ENCODE peak calls at places on chromosome 7, in seven cellular contexts. Q is uterus, C is transverse colon, K is GM12878, L is stomach, E is Panc1, S is fibroblast of lung. M is an unnamed sample.
A peak's percentile ranks its signal among the peaks of the same experiment; 100 is the strongest.

GRCh38 chr7:135121868-135122267 is 26.0 kb upstream of the TMEM140 start:
- DNase-seq in Q (no peak), C (no peak), K (no peak), L (no peak), E (no peak), S (no peak), M (peak; percentile 15)

GRCh38 chr7:24756989-24757798 is at the start of gene GSDME:
- DNase-seq in Q (peak; percentile 62), C (peak; percentile 38), K (no peak), L (peak; percentile 46), E (no peak), S (peak; percentile 68), M (peak; percentile 50)

GRCh38 chr7:81154565-81154964 is 235.7 kb upstream of the SEMA3C start:
- DNase-seq in Q (no peak), C (no peak), K (no peak), L (no peak), E (no peak), S (peak; percentile 44), M (no peak)

GRCh38 chr7:106840342-106840741 is 24.7 kb upstream of the PIK3CG start:
- DNase-seq in Q (no peak), C (no peak), K (no peak), L (no peak), E (no peak), S (peak; percentile 87), M (peak; percentile 42)

GRCh38 chr7:44338600-44338999 is 13.2 kb upstream of the CAMK2B start:
- DNase-seq in Q (no peak), C (no peak), K (no peak), L (no peak), E (no peak), S (no peak), M (no peak)

GRCh38 chr7:114925443-114925842 is 3.5 kb downstream of the MDFIC start:
- DNase-seq in Q (no peak), C (no peak), K (no peak), L (no peak), E (no peak), S (no peak), M (no peak)

GRCh38 chr7:610531-611280 is 91.1 kb upstream of the PDGFA start:
- DNase-seq in Q (peak; percentile 66), C (no peak), K (no peak), L (no peak), E (no peak), S (peak; percentile 11), M (no peak)

GRCh38 chr7:52639981-52640380 is 395.5 kb upstream of the POM121L12 start:
- DNase-seq in Q (no peak), C (no peak), K (no peak), L (no peak), E (no peak), S (peak; percentile 93), M (peak; percentile 80)

GRCh38 chr7:81618400-81619014 is 151.3 kb downstream of the HGF start:
- DNase-seq in Q (no peak), C (no peak), K (no peak), L (no peak), E (no peak), S (peak; percentile 96), M (no peak)

GRCh38 chr7:92761391-92762098 is 74.8 kb downstream of the CDK6 start:
- DNase-seq in Q (no peak), C (no peak), K (no peak), L (no peak), E (no peak), S (no peak), M (no peak)

GRCh38 chr7:99975782-99976521 is at the start of gene AZGP1:
- DNase-seq in Q (no peak), C (peak; percentile 41), K (no peak), L (peak; percentile 59), E (no peak), S (no peak), M (no peak)

GRCh38 chr7:28068811-28069216 is 111.8 kb downstream of the JAZF1 start:
- DNase-seq in Q (no peak), C (no peak), K (no peak), L (no peak), E (no peak), S (no peak), M (no peak)

GRCh38 chr7:43278088-43278644 is 165.7 kb downstream of the HECW1 start:
- DNase-seq in Q (no peak), C (no peak), K (no peak), L (no peak), E (no peak), S (peak; percentile 21), M (no peak)

GRCh38 chr7:22665816-22666375 is 61.1 kb upstream of the IL6 start:
- DNase-seq in Q (no peak), C (no peak), K (no peak), L (no peak), E (no peak), S (no peak), M (no peak)

GRCh38 chr7:131293018-131293417 is 34.7 kb upstream of the MKLN1 start:
- DNase-seq in Q (no peak), C (no peak), K (no peak), L (no peak), E (no peak), S (peak; percentile 73), M (no peak)

GRCh38 chr7:151518781-151519044 is 982 bp downstream of the RHEB start:
- DNase-seq in Q (no peak), C (no peak), K (no peak), L (no peak), E (no peak), S (no peak), M (peak; percentile 15)

GRCh38 chr7:90530263-90530662 is 60.8 kb downstream of the PTTG1IP2 start:
- DNase-seq in Q (no peak), C (no peak), K (no peak), L (no peak), E (no peak), S (peak; percentile 67), M (no peak)

GRCh38 chr7:79137942-79138341 is 315.5 kb downstream of the MAGI2 start:
- DNase-seq in Q (no peak), C (no peak), K (no peak), L (no peak), E (no peak), S (peak; percentile 39), M (no peak)

GRCh38 chr7:133489906-133490305 is 237.0 kb downstream of the EXOC4 start:
- DNase-seq in Q (no peak), C (no peak), K (no peak), L (no peak), E (no peak), S (no peak), M (no peak)

GRCh38 chr7:152076940-152077933 is 51.8 kb downstream of the GALNT11 start:
- DNase-seq in Q (no peak), C (no peak), K (no peak), L (no peak), E (no peak), S (peak; percentile 22), M (no peak)

GRCh38 chr7:148108381-148108780 is 482.2 kb upstream of the C7orf33 start:
- DNase-seq in Q (no peak), C (no peak), K (no peak), L (no peak), E (no peak), S (no peak), M (no peak)

DNA sequence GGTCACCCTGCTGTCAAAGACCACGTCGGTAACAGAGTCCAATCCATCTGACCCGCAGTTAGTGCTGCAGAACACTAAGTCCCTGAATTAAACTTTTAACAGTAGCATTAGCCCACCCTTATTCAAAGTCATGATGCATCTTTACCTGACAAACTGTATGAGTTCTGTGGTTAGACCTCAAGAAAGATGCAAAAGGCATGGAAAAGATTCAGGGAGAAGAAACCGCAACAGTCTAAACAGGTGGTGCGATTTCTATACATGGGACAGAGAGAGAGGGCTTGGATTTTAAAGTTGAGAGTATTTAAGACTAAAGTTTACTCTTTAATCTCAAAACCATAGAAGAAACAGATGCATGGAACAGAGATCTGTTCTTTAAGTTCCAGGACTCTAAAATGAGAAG is 103.3 kb upstream of the NFE2L3 start:
- DNase-seq in Q (no peak), C (no peak), K (no peak), L (no peak), E (no peak), S (no peak), M (no peak)
- H3K27me3 ChIP-seq in Q (no peaks in the 10 kb centered on the region), C (peaks cover 8% of the 10 kb centered on the region), K (no peaks in the 10 kb centered on the region), L (no peaks in the 10 kb centered on the region), E (peaks cover 14% of the 10 kb centered on the region), S (no peaks in the 10 kb centered on the region), M (no peaks in the 10 kb centered on the region)

DNA sequence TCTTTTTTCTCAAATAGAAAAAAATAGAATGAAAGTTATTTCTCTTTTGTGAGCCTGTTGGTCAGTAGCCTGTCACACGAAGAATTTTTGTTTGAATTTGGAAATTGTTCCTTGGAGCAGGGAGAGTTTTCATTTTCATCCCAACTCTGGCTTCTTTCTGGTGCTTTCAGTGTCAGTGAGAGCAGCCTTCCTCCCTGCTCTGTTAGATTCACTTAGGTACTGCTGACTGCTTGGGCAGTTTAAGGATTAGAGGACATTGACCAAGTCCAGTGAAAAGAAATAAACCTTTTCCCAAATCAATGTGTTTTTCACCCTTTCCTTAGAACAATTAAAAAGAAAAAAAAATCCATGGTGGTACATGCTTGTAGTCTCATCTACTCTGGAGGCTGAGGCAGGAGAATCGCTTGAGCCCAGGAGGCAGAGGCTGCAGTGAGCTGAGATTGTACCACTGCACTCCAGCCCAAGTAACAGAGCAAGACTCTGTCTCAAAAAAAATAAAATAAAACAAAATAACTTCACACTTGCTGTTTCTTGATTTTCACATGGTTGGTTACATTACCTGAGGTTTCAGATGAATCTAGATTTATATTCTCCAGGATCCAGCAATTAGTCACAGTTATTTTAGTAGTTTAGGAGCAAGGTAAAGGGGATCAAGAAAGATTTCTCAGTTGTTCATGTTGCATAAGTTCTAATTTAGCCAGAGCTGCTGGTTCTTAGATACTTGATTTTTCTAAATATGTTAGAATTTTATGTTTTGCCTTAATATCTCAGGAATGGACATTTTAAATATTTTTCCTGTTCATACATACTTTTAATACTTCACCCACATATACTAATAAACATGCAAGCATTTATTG is 63.1 kb downstream of the ZNRF2 start:
- DNase-seq in Q (no peak), C (no peak), K (no peak), L (no peak), E (no peak), S (no peak), M (no peak)
- H3K4me3 ChIP-seq in Q (no peak overlapping the region), C (no peak overlapping the region), K (peak overlapping the region; percentile 31), L (no peak overlapping the region), E (no peak overlapping the region), S (no peak overlapping the region), M (no peak overlapping the region)

DNA sequence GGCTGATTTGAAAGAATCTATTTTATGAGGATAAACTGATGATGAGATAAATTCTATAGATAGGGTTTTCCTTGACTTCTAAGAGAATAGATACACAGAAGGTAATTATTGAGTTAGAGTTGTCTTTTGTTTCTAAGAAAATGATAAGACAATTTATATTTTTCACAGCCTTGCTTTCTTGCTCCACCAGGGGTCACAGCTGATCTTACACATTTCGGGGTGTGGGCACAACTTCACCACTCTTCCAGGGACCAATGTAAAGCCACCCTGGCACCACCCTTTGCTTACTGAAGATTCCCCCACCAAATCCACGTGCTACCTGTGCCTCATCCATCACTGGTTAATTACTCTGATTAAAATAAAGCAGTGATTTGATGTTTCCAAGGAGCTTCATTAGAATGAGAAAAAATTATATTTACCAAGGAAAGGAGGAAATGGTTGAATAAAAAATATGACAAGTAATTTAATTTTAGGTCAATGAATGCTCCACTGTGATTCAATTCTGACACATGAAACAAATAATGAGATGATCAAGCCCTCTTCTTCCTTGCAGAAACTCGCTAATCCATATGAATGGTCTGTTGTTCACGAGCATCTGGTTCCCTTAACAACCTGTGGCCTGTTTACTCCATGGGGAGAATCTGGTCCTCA is 177.3 kb upstream of the TNS3 start:
- DNase-seq in Q (no peak), C (no peak), K (no peak), L (no peak), E (no peak), S (no peak), M (no peak)
- H3K4me1 ChIP-seq in Q (no peaks in the 10 kb centered on the region), C (peaks cover 9% of the 10 kb centered on the region), K (no peaks in the 10 kb centered on the region), L (peaks cover 10% of the 10 kb centered on the region), E (peaks cover 32% of the 10 kb centered on the region), S (peaks cover 25% of the 10 kb centered on the region), M (no peaks in the 10 kb centered on the region)

GRCh38 chr7:32941181-32941995 is 15.9 kb upstream of the FKBP9 start:
- DNase-seq in Q (no peak), C (no peak), K (no peak), L (no peak), E (no peak), S (no peak), M (peak; percentile 79)
- H3K27me3 ChIP-seq in Q (no peaks in the 10 kb centered on the region), C (no peaks in the 10 kb centered on the region), K (no peaks in the 10 kb centered on the region), L (no peaks in the 10 kb centered on the region), E (no peaks in the 10 kb centered on the region), S (no peaks in the 10 kb centered on the region), M (peaks cover 96% of the 10 kb centered on the region)

M was measured in NT2/D1.